ENCODE peak calls at places on chromosomes 12 and 14, in six cellular contexts. L is EL; C is stimulated activated CD8-positive, alpha-beta memory T cell treated with anti-CD3 and anti-CD28 coated beads, Interleukin-12 subunit alpha, Interleukin-12 subunit beta, amount 100 ng/mL, for 1 hour; J is left ventricle myocardium superior; K is osteoblast; P is mammary epithelial cell. Q is an unnamed sample.
A peak's percentile ranks its signal among the peaks of the same experiment; 100 is the strongest.

GRCh38 chr12:89225808-89226368 is 126.4 kb downstream of the DUSP6 start:
- DNase-seq in L (peak; percentile 87), C (no peak), J (no peak), K (peak; percentile 62), P (peak; percentile 99), Q (peak; percentile 54)

GRCh38 chr14:51444381-51445000 is 204.4 kb downstream of the TMX1 start:
- DNase-seq in L (no peak), C (no peak), J (no peak), K (no peak), P (no peak), Q (no peak)

GRCh38 chr12:56601503-56601902 is 28.6 kb downstream of the BAZ2A start:
- DNase-seq in L (no peak), C (no peak), J (peak; percentile 45), K (no peak), P (no peak), Q (no peak)

GRCh38 chr12:32895688-32896437 is 714 bp downstream of the PKP2 start:
- DNase-seq in L (no peak), C (no peak), J (peak; percentile 60), K (peak; percentile 73), P (peak; percentile 27), Q (peak; percentile 23)

GRCh38 chr14:32709072-32709471 is 229.6 kb upstream of the NPAS3 start:
- DNase-seq in L (peak; percentile 56), C (no peak), J (no peak), K (peak; percentile 25), P (peak; percentile 49), Q (no peak)

GRCh38 chr12:132145334-132145733 is 1.1 kb downstream of the NOC4L start:
- DNase-seq in L (no peak), C (no peak), J (peak; percentile 25), K (no peak), P (no peak), Q (no peak)

GRCh38 chr14:91415794-91416743 is 1.6 kb downstream of the CCDC88C start:
- DNase-seq in L (no peak), C (peak; percentile 39), J (no peak), K (no peak), P (no peak), Q (no peak)

GRCh38 chr12:94458882-94459772 is 540 bp downstream of the CEP83 start:
- DNase-seq in L (no peak), C (no peak), J (no peak), K (peak; percentile 86), P (peak; percentile 11), Q (no peak)

GRCh38 chr14:77962731-77963520 is 163.0 kb downstream of the ADCK1 start:
- DNase-seq in L (no peak), C (no peak), J (no peak), K (no peak), P (no peak), Q (no peak)

GRCh38 chr12:111429760-111430417 is 24.2 kb downstream of the SH2B3 start:
- DNase-seq in L (no peak), C (peak; percentile 51), J (peak; percentile 30), K (peak; percentile 72), P (no peak), Q (no peak)

GRCh38 chr12:58117201-58117600 is 175.8 kb downstream of the ATP23 start:
- DNase-seq in L (no peak), C (no peak), J (no peak), K (no peak), P (no peak), Q (no peak)

Q was measured in upper lobe of left lung.